ENCODE peak calls at places on chromosomes 7 and 10, in seven cellular contexts. V is Kasumi-1; T is activated CD8-positive, alpha-beta memory T cell treated with anti-CD3 and anti-CD28 coated beads, Interleukin-2, amount 50 U/mL, for 48 hours; B is NCI-H1417 treated with DMSO at 0.1 percent for 48 hours; F is SK-N-DZ; C is activated gamma-delta T cell treated with Interleukin-2 at 50 U/mL for 16 hours; O is skeletal muscle cell. N is an unnamed sample.

GRCh38 chr7:45876519-45876918 is 3.6 kb upstream of the CCDC201 start:
- DNase-seq in C (no peak), V (no peak), F (no peak), T (no peak), O (no peak), B (no peak), N (no peak)

GRCh38 chr10:53771701-53772100 is 999.1 kb upstream of the MBL2 start:
- DNase-seq in B (no peak), V (no peak), O (no peak), C (no peak), T (no peak), F (no peak), N (no peak)

GRCh38 chr10:120945801-120946302 is 94.7 kb downstream of the WDR11 start:
- DNase-seq in O (no peak), C (no peak), B (no peak), T (no peak), F (no peak), V (no peak), N (no peak)

GRCh38 chr7:140640727-140641531 is at the start of gene DENND2A:
- DNase-seq in T (no peak), V (no peak), O (no peak), F (peak), B (peak), C (no peak), N (no peak)

GRCh38 chr7:107150375-107151073 is 18.3 kb upstream of the HBP1 start:
- DNase-seq in B (peak), O (no peak), C (peak), T (peak), F (peak), V (peak), N (peak)

GRCh38 chr7:72441791-72442190 is 29.7 kb upstream of the CALN1 start:
- DNase-seq in B (no peak), T (no peak), V (no peak), O (no peak), F (no peak), C (no peak), N (no peak)

GRCh38 chr10:3347413-3348147 is 175.0 kb upstream of the PITRM1 start:
- DNase-seq in B (no peak), O (no peak), T (no peak), V (no peak), C (no peak), F (no peak), N (no peak)

GRCh38 chr7:96388166-96388565 is 66.3 kb upstream of the SLC25A13 start:
- DNase-seq in O (peak), V (no peak), B (no peak), F (no peak), T (no peak), C (no peak), N (no peak)

GRCh38 chr7:143444785-143445184 is 1.5 kb downstream of the TAS2R60 start:
- DNase-seq in V (no peak), F (no peak), T (no peak), B (no peak), C (no peak), O (no peak), N (no peak)

GRCh38 chr7:75572814-75573213 is 80.7 kb downstream of the SPDYE5 start:
- DNase-seq in O (no peak), V (no peak), C (no peak), F (no peak), B (no peak), T (no peak), N (no peak)

GRCh38 chr7:40804477-40805215 is 669.8 kb downstream of the SUGCT start:
- DNase-seq in V (no peak), B (no peak), O (no peak), C (no peak), F (no peak), T (no peak), N (no peak)

GRCh38 chr7:25069900-25070443 is 55.1 kb downstream of the CYCS start:
- DNase-seq in T (no peak), C (peak), V (peak), O (peak), B (peak), F (peak), N (peak)

GRCh38 chr10:69527961-69528360 is 45.3 kb downstream of the NEUROG3 start:
- DNase-seq in O (no peak), B (no peak), C (no peak), T (no peak), V (no peak), F (no peak), N (no peak)

GRCh38 chr10:85643839-85644525 is 722.6 kb downstream of the GRID1 start:
- DNase-seq in C (no peak), V (no peak), O (no peak), T (no peak), B (no peak), F (no peak), N (no peak)

GRCh38 chr7:38451840-38452239 is 178.4 kb upstream of the TARP start:
- DNase-seq in C (no peak), F (no peak), V (peak), O (no peak), B (no peak), T (no peak), N (no peak)

GRCh38 chr10:93580824-93581223 is 14.4 kb downstream of the FFAR4 start:
- DNase-seq in F (peak), C (no peak), T (no peak), B (no peak), O (no peak), V (no peak), N (no peak)

GRCh38 chr7:89618269-89618668 is 536.0 kb upstream of the STEAP1 start:
- DNase-seq in B (no peak), O (no peak), C (no peak), T (no peak), F (no peak), V (peak), N (no peak)

GRCh38 chr10:36808625-36809362 is 316.6 kb upstream of the ANKRD30A start:
- DNase-seq in V (no peak), F (no peak), C (no peak), O (peak), B (no peak), T (no peak), N (no peak)

GRCh38 chr7:5646846-5647245 is 134.6 kb downstream of the RNF216 start:
- DNase-seq in C (no peak), B (no peak), F (no peak), V (no peak), T (no peak), O (peak), N (no peak)

GRCh38 chr10:6583447-6583846 is 3.4 kb upstream of the PRKCQ start:
- DNase-seq in C (peak), V (no peak), F (no peak), O (no peak), T (peak), B (no peak), N (peak)

GRCh38 chr10:75672842-75673241 is 241.4 kb downstream of the LRMDA start:
- DNase-seq in O (no peak), F (no peak), C (no peak), B (no peak), V (no peak), T (no peak), N (no peak)

GRCh38 chr10:11382187-11382586 is 229.3 kb downstream of the USP6NL start:
- DNase-seq in O (no peak), F (no peak), V (no peak), B (no peak), C (no peak), T (no peak), N (no peak)